ENCODE peak calls at places on chromosomes 3 and 15, in six cellular contexts. G is IMR-90, B is mesendoderm, C is neuronal stem cell, U is trophoblast cell, E is mesenchymal stem cell. F is an unnamed sample. For H3K79me1, the result is how much of the 10 kb centered on the place peaks cover.

GRCh38 chr15:23869391-23869790 is 182.3 kb upstream of the NDN start:
- DNase-seq in E (peak), U (no peak), G (no peak), C (peak), B (peak), F (peak)

GRCh38 chr3:184353546-184353941 is 7.9 kb downstream of the CLCN2 start:
- DNase-seq in B (no peak), G (no peak), U (no peak), E (no peak), C (no peak), F (no peak)

GRCh38 chr15:80403712-80404056 is 498 bp upstream of the ARNT2 start:
- DNase-seq in E (no peak), C (peak), U (no peak), B (peak), G (no peak), F (peak)

GRCh38 chr3:100496711-100497261 is 4.4 kb downstream of the TMEM45A start:
- DNase-seq in B (peak), U (no peak), E (peak), C (no peak), G (peak), F (no peak)

GRCh38 chr15:100261302-100262240 is 80.2 kb downstream of the ADAMTS17 start:
- DNase-seq in U (no peak), G (no peak), B (no peak), C (no peak), E (no peak), F (no peak)

GRCh38 chr3:5095879-5096278 is 26.2 kb upstream of the ARL8B start:
- DNase-seq in C (peak), B (peak), U (no peak), G (peak), E (peak), F (peak)

GRCh38 chr3:72338942-72339749 is 509.1 kb downstream of the SHQ1 start:
- DNase-seq in E (peak), G (peak), C (no peak), U (peak), B (no peak), F (no peak)

GRCh38 chr3:126343675-126344074 is 13.5 kb downstream of the KLF15 start:
- DNase-seq in U (no peak), B (no peak), G (no peak), E (no peak), C (no peak), F (no peak)

GRCh38 chr3:57793737-57794187 is 37.7 kb downstream of the SLMAP start:
- DNase-seq in C (no peak), B (peak), E (peak), U (no peak), G (peak), F (no peak)

GRCh38 chr15:78968539-78969271 is 23.9 kb upstream of the CTSH start:
- DNase-seq in C (no peak), U (no peak), G (no peak), E (no peak), B (peak), F (no peak)

GRCh38 chr3:62051506-62051905 is 321.8 kb downstream of the FEZF2 start:
- DNase-seq in C (no peak), U (no peak), E (no peak), G (peak), B (peak), F (no peak)

GRCh38 chr3:11662392-11662990 is 18.8 kb upstream of the VGLL4 start:
- DNase-seq in G (no peak), C (no peak), B (peak), U (peak), E (peak), F (no peak)

GRCh38 chr3:46960801-46961200 is 15.7 kb downstream of the CCDC12 start:
- DNase-seq in G (no peak), C (no peak), E (no peak), U (no peak), B (no peak), F (no peak)

GRCh38 chr3:46960081-46960701 is 16.4 kb downstream of the CCDC12 start:
- DNase-seq in C (no peak), G (peak), B (peak), U (peak), E (peak), F (no peak)

GRCh38 chr3:46959169-46959515 is 17.4 kb downstream of the CCDC12 start:
- DNase-seq in U (no peak), E (no peak), B (no peak), C (no peak), G (no peak), F (no peak)

GRCh38 chr3:46955157-46955556 is 21.4 kb downstream of the CCDC12 start:
- DNase-seq in C (no peak), G (no peak), E (no peak), U (no peak), B (no peak), F (no peak)

DNA sequence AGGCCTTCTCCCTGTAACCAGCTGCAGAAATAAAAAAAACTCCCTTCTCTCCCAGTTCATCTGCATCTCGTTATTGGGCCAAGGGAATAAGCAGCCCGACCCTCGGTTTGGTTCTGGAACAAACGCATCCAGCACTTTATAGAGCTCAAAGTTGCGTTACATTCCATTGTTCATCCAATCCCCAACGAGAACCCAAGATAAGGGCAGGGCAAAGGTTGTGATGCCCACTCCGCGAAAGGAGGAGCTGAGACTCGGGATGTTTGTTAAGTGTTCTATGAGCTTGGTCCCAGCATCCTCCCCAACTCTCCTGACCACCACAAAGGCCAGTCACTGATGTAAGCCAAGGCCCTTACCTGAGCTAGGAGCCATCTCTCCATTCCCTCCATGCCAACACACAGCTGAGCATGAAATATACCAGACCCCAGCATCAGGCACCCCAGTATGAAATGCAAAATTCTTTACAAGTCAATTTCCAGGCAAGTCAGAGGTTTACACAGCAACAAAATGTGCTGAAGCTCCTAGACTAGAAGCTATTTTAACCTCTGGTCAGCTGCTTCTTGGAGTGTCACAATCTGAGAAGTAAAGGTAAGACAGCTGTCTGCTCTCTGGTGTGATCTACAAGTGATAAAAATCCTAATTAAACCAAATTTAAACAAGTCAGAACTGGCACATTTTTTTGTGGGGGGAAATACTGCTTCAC is 17.9 kb downstream of the CCDC12 start:
- DNase-seq in E (no peak), B (no peak), U (no peak), G (no peak), C (no peak), F (no peak)
- H3K79me1 ChIP-seq in E (under half), B (half or more), U (under half), G (half or more), C (under half), F (under half)

GRCh38 chr3:46955801-46956259 is 20.7 kb downstream of the CCDC12 start:
- DNase-seq in B (no peak), U (no peak), G (peak), E (peak), C (no peak), F (no peak)
- H3K79me1 ChIP-seq in B (half or more), U (under half), G (half or more), E (under half), C (under half), F (under half)

GRCh38 chr15:52749250-52749649 is 40.9 kb downstream of the ONECUT1 start:
- DNase-seq in B (peak), C (no peak), U (no peak), G (no peak), E (no peak), F (no peak)

GRCh38 chr15:52745326-52746161 is 44.6 kb downstream of the ONECUT1 start:
- DNase-seq in U (no peak), B (peak), E (no peak), C (no peak), G (no peak), F (peak)

GRCh38 chr15:52751522-52751921 is 38.6 kb downstream of the ONECUT1 start:
- DNase-seq in U (no peak), B (no peak), E (no peak), C (no peak), G (no peak), F (no peak)

DNA sequence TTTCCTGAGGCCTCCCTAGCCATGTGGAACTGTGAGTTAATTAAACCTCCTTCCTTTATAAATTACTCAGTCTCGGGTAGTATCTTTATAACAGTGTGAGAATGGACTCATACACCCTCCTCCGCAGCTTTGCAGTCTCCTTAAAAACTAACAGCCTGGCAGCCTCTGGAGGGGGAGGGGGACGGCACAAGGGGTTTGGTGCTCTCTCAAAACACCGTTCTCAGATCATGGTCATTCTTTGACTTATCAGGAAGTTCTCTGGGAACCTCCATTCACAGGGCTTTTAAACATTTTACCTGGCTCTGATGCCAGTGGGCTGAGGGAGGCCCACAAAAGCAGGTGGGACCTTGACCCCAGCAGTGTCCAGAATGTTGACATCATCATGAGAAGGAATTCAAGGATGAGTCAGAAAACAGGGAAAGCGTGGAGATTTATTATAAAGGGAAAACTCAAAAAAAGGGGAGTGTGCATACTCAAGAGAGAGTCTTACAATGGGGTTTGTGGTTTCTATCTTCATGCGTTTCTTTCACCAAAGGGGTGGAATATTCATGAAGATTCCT is 43.9 kb downstream of the ONECUT1 start:
- DNase-seq in E (no peak), U (no peak), G (no peak), B (no peak), C (no peak), F (no peak)
- H3K79me1 ChIP-seq in E (under half), U (under half), G (under half), B (under half), C (under half), F (under half)

DNA sequence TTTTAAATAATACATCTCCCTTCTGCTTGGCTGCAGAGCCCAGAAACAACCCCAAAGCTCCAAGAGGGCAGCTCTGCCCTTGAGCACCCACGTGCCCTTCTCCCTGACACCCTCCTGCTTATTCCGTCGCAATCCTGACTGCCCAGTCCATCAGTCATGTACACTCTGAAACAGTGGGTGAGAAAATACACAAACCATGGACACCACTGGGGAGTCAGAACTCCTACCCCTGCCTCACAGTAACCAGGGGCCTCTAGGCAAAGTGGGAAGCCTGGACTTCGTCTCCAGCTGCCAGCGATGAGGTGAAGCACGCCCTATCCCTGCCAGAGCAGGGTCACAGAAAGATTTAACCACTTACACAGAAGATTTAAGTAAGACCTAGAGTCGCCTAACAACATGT is 40.1 kb downstream of the HERC2 start:
- DNase-seq in U (no peak), B (no peak), E (no peak), C (no peak), G (no peak), F (no peak)
- H3K79me1 ChIP-seq in U (under half), B (under half), E (under half), C (under half), G (under half), F (under half)